ENCODE peak calls at places on chromosomes 16 and 17, in five cellular contexts. I, J, X, O and Y are unnamed samples. For H3K36me3, the result is how much of the 10 kb centered on the place peaks cover.

GRCh38 chr17:47841488-47842308 is 625 bp upstream of the SCRN2 start:
- DNase-seq in I (no peak), O (no peak), J (no peak), X (no peak), Y (no peak)

GRCh38 chr16:4505356-4506153 is 29.4 kb downstream of the HMOX2 start:
- DNase-seq in O (no peak), J (no peak), I (no peak), X (no peak), Y (no peak)

GRCh38 chr16:52294660-52295059 is 252.3 kb downstream of the TOX3 start:
- DNase-seq in I (no peak), O (no peak), X (no peak), J (no peak), Y (no peak)

GRCh38 chr16:22948603-22949368 is 134.8 kb downstream of the HS3ST2 start:
- DNase-seq in I (peak), X (peak), J (peak), O (peak), Y (peak)

GRCh38 chr17:50168319-50168718 is 2.5 kb downstream of the SGCA start:
- DNase-seq in O (no peak), J (no peak), X (no peak), I (no peak), Y (no peak)

GRCh38 chr17:496761-497586 is 144.4 kb upstream of the RPH3AL start:
- DNase-seq in O (peak), X (no peak), I (no peak), J (no peak), Y (no peak)

GRCh38 chr17:50329716-50330115 is 16.2 kb upstream of the XYLT2 start:
- DNase-seq in O (no peak), J (no peak), X (no peak), I (no peak), Y (no peak)

GRCh38 chr17:78971764-78972506 is 7.8 kb downstream of the LGALS3BP start:
- DNase-seq in I (no peak), X (no peak), O (no peak), J (no peak), Y (no peak)

GRCh38 chr17:60154616-60155426 is 5.0 kb downstream of the CA4 start:
- DNase-seq in I (peak), O (peak), J (no peak), X (no peak), Y (no peak)

GRCh38 chr17:43620147-43620944 is 41.4 kb downstream of the MEOX1 start:
- DNase-seq in J (no peak), X (no peak), I (no peak), O (no peak), Y (no peak)

GRCh38 chr17:610285-610684 is 104.4 kb downstream of the VPS53 start:
- DNase-seq in O (no peak), I (no peak), J (no peak), X (no peak), Y (no peak)

GRCh38 chr17:8243827-8244226 is 4.0 kb downstream of the CTC1 start:
- DNase-seq in O (no peak), I (no peak), J (no peak), X (no peak), Y (no peak)

GRCh38 chr16:13957197-13958078 is 37.5 kb downstream of the ERCC4 start:
- DNase-seq in J (peak), X (peak), O (peak), I (peak), Y (peak)

GRCh38 chr17:17830740-17831207 is 6.0 kb downstream of the SREBF1 start:
- DNase-seq in I (no peak), O (no peak), X (no peak), J (peak), Y (peak)
- TF ChIP-seq POLR2A in I (no peak), O (no peak), X (no peak), J (no peak), Y (no peak)

GRCh38 chr17:77616243-77616731 is 342.2 kb upstream of the TNRC6C start:
- DNase-seq in I (no peak), O (no peak), X (no peak), J (no peak), Y (no peak)
- H3K4me3 ChIP-seq in I (no peak), O (no peak), X (no peak), J (no peak), Y (no peak)

GRCh38 chr17:45241315-45242011 is 19.8 kb downstream of the FMNL1 start:
- DNase-seq in X (no peak), I (no peak), O (no peak), J (no peak), Y (no peak)
- H3K36me3 ChIP-seq in X (under half), I (under half), O (under half), J (under half), Y (under half)

DNA sequence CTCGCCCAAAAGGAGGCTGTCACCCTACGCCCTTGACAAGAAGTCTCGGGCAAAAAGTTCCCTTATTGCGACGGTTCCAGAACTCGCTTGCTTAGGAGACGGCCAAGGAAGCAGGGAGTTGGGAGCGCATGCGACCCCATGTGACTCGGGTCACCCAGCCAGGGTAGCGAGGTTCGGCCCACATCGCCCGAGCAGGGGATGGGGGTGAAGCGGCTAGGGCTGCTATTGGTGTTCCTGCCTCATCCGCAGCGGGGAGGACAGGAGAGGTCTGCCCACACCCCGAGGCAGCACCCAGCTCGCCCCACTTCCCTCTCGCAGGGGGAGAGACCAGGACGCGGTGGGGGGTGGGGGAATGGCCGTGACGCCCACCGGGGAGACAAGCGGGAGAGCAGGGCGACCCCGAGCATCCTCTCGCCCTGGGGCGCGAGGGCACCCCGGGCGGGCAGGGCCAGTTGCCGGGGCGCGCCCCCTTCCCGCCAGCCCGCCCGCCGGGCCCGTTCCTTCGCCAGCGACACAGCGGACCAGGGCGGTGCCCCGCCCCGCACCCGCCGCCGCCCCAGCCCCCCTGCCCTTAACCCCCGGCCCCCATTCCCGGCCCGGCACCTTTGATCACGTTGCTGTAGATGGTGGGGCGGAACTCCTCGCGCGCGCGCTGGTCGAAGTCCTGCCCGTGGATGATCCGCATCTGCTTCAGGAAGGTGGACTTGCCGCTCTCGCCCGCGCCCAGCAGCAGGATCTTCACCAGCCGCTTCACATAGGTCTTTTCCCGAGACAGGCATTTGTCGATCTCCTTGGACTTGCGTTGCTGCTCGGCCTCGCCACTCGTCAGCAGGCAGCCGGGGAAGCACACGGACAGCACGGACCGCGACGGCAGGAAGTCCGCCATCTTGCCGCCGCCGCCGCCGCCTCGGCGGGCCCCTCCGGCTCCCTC is 567 bp downstream of the GNA13 start:
- DNase-seq in X (peak), J (peak), O (peak), I (peak), Y (peak)
- TF ChIP-seq POLR2A in X (peak), J (peak), O (no peak), I (peak), Y (peak)